ENCODE peak calls at places on chromosomes 6 and 20, in nine cellular contexts. C is GM04504, N is tibial artery, O is AG08396, W is A549, B is trophoblast cell, R is astrocyte of the hippocampus, A is NCI-H526 treated with DMSO at 0.1 percent for 48 hours, F is myocyte. M is an unnamed sample.

GRCh38 chr6:52230685-52231084 is 13.6 kb downstream of the IL17F start:
- DNase-seq in C (no peak), N (no peak), O (no peak), W (no peak), B (no peak), R (no peak), A (no peak), F (no peak), M (no peak)

GRCh38 chr6:106772270-106773142 is 143.1 kb downstream of the QRSL1 start:
- DNase-seq in C (no peak), N (no peak), O (no peak), W (no peak), B (no peak), R (no peak), A (no peak), F (no peak), M (no peak)

GRCh38 chr20:13340088-13340487 is 119.0 kb downstream of the ISM1 start:
- DNase-seq in C (no peak), N (no peak), O (no peak), W (no peak), B (peak; percentile 77), R (no peak), A (no peak), F (no peak), M (no peak)

GRCh38 chr6:1535295-1535694 is 74.4 kb upstream of the FOXC1 start:
- DNase-seq in C (no peak), N (no peak), O (peak; percentile 52), W (no peak), B (no peak), R (peak; percentile 43), A (no peak), F (no peak), M (no peak)

GRCh38 chr6:41561931-41562632 is 15.9 kb downstream of the FOXP4 start:
- DNase-seq in C (no peak), N (no peak), O (no peak), W (no peak), B (no peak), R (no peak), A (peak; percentile 96), F (no peak), M (no peak)

GRCh38 chr20:46031701-46032254 is 2.8 kb downstream of the SLC12A5 start:
- DNase-seq in C (no peak), N (no peak), O (no peak), W (no peak), B (peak; percentile 45), R (no peak), A (peak; percentile 58), F (no peak), M (no peak)

GRCh38 chr6:27019651-27020552 is 227.6 kb upstream of the PRSS16 start:
- DNase-seq in C (peak; percentile 69), N (peak; percentile 91), O (peak; percentile 92), W (peak; percentile 69), B (peak; percentile 88), R (peak; percentile 91), A (peak; percentile 69), F (peak; percentile 6), M (no peak)

GRCh38 chr6:37306624-37307222 is 47.1 kb upstream of the RNF8 start:
- DNase-seq in C (no peak), N (no peak), O (no peak), W (no peak), B (no peak), R (no peak), A (no peak), F (no peak), M (no peak)

GRCh38 chr20:34877002-34877264 is 521 bp downstream of the ACSS2 start:
- DNase-seq in C (no peak), N (no peak), O (no peak), W (no peak), B (no peak), R (no peak), A (no peak), F (no peak), M (no peak)

GRCh38 chr6:126963077-126963809 is 155.2 kb upstream of the RSPO3 start:
- DNase-seq in C (no peak), N (no peak), O (no peak), W (no peak), B (no peak), R (no peak), A (no peak), F (no peak), M (no peak)

GRCh38 chr6:159490298-159490937 is 202.6 kb downstream of the SOD2 start:
- DNase-seq in C (no peak), N (no peak), O (no peak), W (no peak), B (no peak), R (no peak), A (no peak), F (no peak), M (no peak)

GRCh38 chr6:45892696-45893095 is 123.0 kb downstream of the CLIC5 start:
- DNase-seq in C (no peak), N (no peak), O (no peak), W (no peak), B (no peak), R (no peak), A (no peak), F (no peak), M (no peak)

GRCh38 chr20:47346172-47346571 is 10.3 kb downstream of the ZMYND8 start:
- DNase-seq in C (no peak), N (no peak), O (no peak), W (no peak), B (no peak), R (no peak), A (no peak), F (no peak), M (no peak)

GRCh38 chr6:38955876-38956275 is 92.7 kb upstream of the GLP1R start:
- DNase-seq in C (no peak), N (no peak), O (no peak), W (no peak), B (no peak), R (no peak), A (no peak), F (no peak), M (no peak)

GRCh38 chr6:144190593-144190992 is 40.3 kb downstream of the STX11 start:
- DNase-seq in C (peak; percentile 29), N (no peak), O (peak; percentile 28), W (no peak), B (peak; percentile 64), R (peak; percentile 13), A (no peak), F (peak; percentile 90), M (no peak)

GRCh38 chr6:51487937-51488336 is 599.5 kb downstream of the PKHD1 start:
- DNase-seq in C (no peak), N (no peak), O (no peak), W (no peak), B (no peak), R (no peak), A (no peak), F (no peak), M (no peak)

GRCh38 chr6:102501615-102502014 is 1108.1 kb downstream of the GRIK2 start:
- DNase-seq in C (no peak), N (no peak), O (no peak), W (no peak), B (no peak), R (no peak), A (no peak), F (no peak), M (no peak)

GRCh38 chr6:149995971-149996370 is 29.4 kb downstream of the RAET1L start:
- DNase-seq in C (no peak), N (no peak), O (no peak), W (no peak), B (no peak), R (no peak), A (no peak), F (peak; percentile 94), M (no peak)

GRCh38 chr6:154408906-154409500 is 52.4 kb upstream of the IPCEF1 start:
- DNase-seq in C (no peak), N (no peak), O (no peak), W (peak; percentile 43), B (peak; percentile 31), R (peak; percentile 66), A (peak; percentile 7), F (no peak), M (no peak)

GRCh38 chr20:4912380-4913142 is 88.7 kb downstream of the SLC23A2 start:
- DNase-seq in C (no peak), N (no peak), O (no peak), W (no peak), B (no peak), R (no peak), A (no peak), F (no peak), M (no peak)

GRCh38 chr6:29474996-29475395 is 12.8 kb downstream of the MAS1L start:
- DNase-seq in C (no peak), N (no peak), O (no peak), W (no peak), B (no peak), R (no peak), A (no peak), F (no peak), M (no peak)

GRCh38 chr6:151655099-151655498 is 152.4 kb upstream of the ESR1 start:
- DNase-seq in C (no peak), N (no peak), O (no peak), W (no peak), B (no peak), R (no peak), A (no peak), F (no peak), M (no peak)

GRCh38 chr6:157615411-157615763 is 207.7 kb upstream of the SNX9 start:
- DNase-seq in C (no peak), N (peak; percentile 24), O (no peak), W (no peak), B (no peak), R (peak; percentile 48), A (no peak), F (peak; percentile 24), M (no peak)

GRCh38 chr20:16747291-16747811 is 807 bp upstream of the OTOR start:
- DNase-seq in C (no peak), N (no peak), O (no peak), W (no peak), B (no peak), R (no peak), A (no peak), F (no peak), M (no peak)

GRCh38 chr6:24113891-24114290 is 12.1 kb upstream of the NRSN1 start:
- DNase-seq in C (no peak), N (no peak), O (no peak), W (no peak), B (no peak), R (no peak), A (no peak), F (no peak), M (no peak)

GRCh38 chr20:48286571-48287551 is 501.6 kb upstream of the SULF2 start:
- DNase-seq in C (no peak), N (no peak), O (no peak), W (no peak), B (no peak), R (peak; percentile 45), A (no peak), F (peak; percentile 55), M (no peak)

GRCh38 chr6:152110878-152111820 is 303.7 kb downstream of the ESR1 start:
- DNase-seq in C (no peak), N (peak; percentile 78), O (no peak), W (no peak), B (no peak), R (peak; percentile 62), A (no peak), F (peak; percentile 70), M (no peak)

M was measured in vagina.